ENCODE peak calls at places on chromosomes 7 and 10, in eight cellular contexts. M, X, H, A, U, P, F and J are unnamed samples.

GRCh38 chr10:85319150-85319549 is 990.8 kb downstream of the CCSER2 start:
- DNase-seq in M (no peak), X (no peak), H (peak), A (no peak), U (no peak), P (no peak), F (no peak), J (no peak)

GRCh38 chr7:48411619-48412018 is 240.4 kb downstream of the ABCA13 start:
- DNase-seq in M (no peak), X (no peak), H (no peak), A (no peak), U (no peak), P (no peak), F (no peak), J (no peak)

GRCh38 chr10:131901181-131901829 is 497 bp downstream of the PPP2R2D start:
- DNase-seq in M (peak), X (no peak), H (peak), A (no peak), U (peak), P (no peak), F (peak), J (no peak)

GRCh38 chr10:60487543-60487942 is 97.9 kb upstream of the ANK3 start:
- DNase-seq in M (no peak), X (no peak), H (no peak), A (no peak), U (no peak), P (no peak), F (no peak), J (no peak)

GRCh38 chr10:69383485-69384089 is 33.1 kb downstream of the TACR2 start:
- DNase-seq in M (peak), X (no peak), H (peak), A (peak), U (no peak), P (peak), F (no peak), J (no peak)

GRCh38 chr7:65971021-65971420 is 11.0 kb downstream of the GUSB start:
- DNase-seq in M (no peak), X (no peak), H (no peak), A (no peak), U (peak), P (no peak), F (no peak), J (no peak)

GRCh38 chr10:123569436-123570010 is 96.6 kb upstream of the GPR26 start:
- DNase-seq in M (no peak), X (no peak), H (no peak), A (no peak), U (no peak), P (no peak), F (no peak), J (no peak)

GRCh38 chr7:102424129-102424551 is 9.2 kb upstream of the ORAI2 start:
- DNase-seq in M (no peak), X (no peak), H (no peak), A (no peak), U (no peak), P (no peak), F (no peak), J (no peak)

GRCh38 chr10:75417522-75417927 is 13.9 kb upstream of the LRMDA start:
- DNase-seq in M (no peak), X (no peak), H (no peak), A (no peak), U (no peak), P (no peak), F (no peak), J (no peak)

GRCh38 chr10:75179657-75180177 is 30.9 kb upstream of the VDAC2 start:
- DNase-seq in M (no peak), X (no peak), H (peak), A (no peak), U (no peak), P (no peak), F (no peak), J (no peak)

GRCh38 chr7:159010951-159011820 is 133.5 kb downstream of the VIPR2 start:
- DNase-seq in M (no peak), X (no peak), H (no peak), A (no peak), U (no peak), P (no peak), F (no peak), J (no peak)

GRCh38 chr10:90849956-90850749 is 7.7 kb downstream of the HTR7 start:
- DNase-seq in M (peak), X (no peak), H (peak), A (peak), U (no peak), P (peak), F (no peak), J (no peak)

GRCh38 chr7:143360788-143361551 is 1.5 kb downstream of the FAM131B start:
- DNase-seq in M (no peak), X (no peak), H (no peak), A (no peak), U (no peak), P (no peak), F (no peak), J (no peak)

GRCh38 chr7:108000875-108001758 is 1.8 kb downstream of the LAMB1 start:
- DNase-seq in M (peak), X (no peak), H (peak), A (no peak), U (peak), P (no peak), F (no peak), J (no peak)

GRCh38 chr7:127146746-127147536 is 105.8 kb downstream of the GRM8 start:
- DNase-seq in M (no peak), X (no peak), H (no peak), A (no peak), U (no peak), P (no peak), F (no peak), J (no peak)

GRCh38 chr10:132260083-132260482 is 47.7 kb downstream of the STK32C start:
- DNase-seq in M (no peak), X (no peak), H (no peak), A (no peak), U (no peak), P (no peak), F (no peak), J (no peak)

DNA sequence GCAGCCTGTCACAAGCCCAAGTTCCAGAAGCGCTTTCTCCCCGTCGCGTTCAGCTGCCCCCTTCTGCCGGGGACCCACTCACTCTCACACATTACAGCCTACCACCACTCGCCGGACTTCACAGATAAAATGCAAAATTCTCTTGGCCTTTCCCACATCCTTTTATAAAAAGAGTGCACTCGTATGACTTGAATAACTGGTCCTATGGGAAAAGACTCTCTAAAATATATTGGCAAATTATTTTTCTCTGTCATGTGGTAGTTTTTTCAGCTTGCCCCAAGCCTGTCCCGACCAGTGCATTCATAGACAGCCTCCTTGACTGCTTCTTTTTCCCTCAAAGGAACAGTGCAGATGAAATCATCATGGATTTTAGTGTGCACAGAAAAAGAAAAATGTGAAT is 1.3 kb downstream of the INHBA start:
- DNase-seq in M (no peak), X (no peak), H (no peak), A (no peak), U (no peak), P (no peak), F (no peak), J (no peak)
- H3K4me3 ChIP-seq in M (peak), X (peak), H (peak), A (peak), U (peak), P (peak), F (no peak), J (no peak)

DNA sequence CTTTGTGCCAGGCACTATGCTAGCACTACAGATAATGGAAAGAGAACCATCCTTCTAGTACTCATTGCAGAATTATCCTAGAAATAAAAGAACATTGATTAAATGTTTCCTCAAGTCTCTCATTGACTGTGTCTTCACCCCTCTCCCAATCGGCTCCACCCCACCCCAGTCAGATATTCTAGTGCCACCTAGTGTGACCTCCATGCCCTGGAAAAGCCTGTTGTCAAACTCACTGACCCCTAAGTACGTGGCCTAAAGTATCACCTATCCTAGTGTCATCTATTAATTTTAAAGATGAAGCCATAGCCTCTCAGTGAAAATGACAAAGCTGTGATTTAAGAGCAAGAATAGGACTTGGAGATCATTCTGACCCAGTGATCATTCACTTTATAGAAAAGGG is 26.3 kb downstream of the LGI1 start:
- DNase-seq in M (no peak), X (no peak), H (no peak), A (no peak), U (no peak), P (no peak), F (no peak), J (no peak)
- TF ChIP-seq CTCF in M (no peak), X (no peak), H (no peak), A (no peak), U (no peak), P (no peak), F (no peak), J (no peak)

GRCh38 chr10:70980687-70981086 is 92.3 kb upstream of the PCBD1 start:
- DNase-seq in M (no peak), X (no peak), H (no peak), A (no peak), U (no peak), P (no peak), F (no peak), J (no peak)

GRCh38 chr10:70981936-70982335 is 93.6 kb upstream of the PCBD1 start:
- DNase-seq in M (no peak), X (no peak), H (no peak), A (no peak), U (no peak), P (no peak), F (no peak), J (no peak)

GRCh38 chr10:70981171-70981836 is 92.9 kb upstream of the PCBD1 start:
- DNase-seq in M (no peak), X (no peak), H (no peak), A (no peak), U (no peak), P (no peak), F (no peak), J (no peak)

GRCh38 chr10:70984986-70985719 is 96.8 kb upstream of the PCBD1 start:
- DNase-seq in M (no peak), X (no peak), H (no peak), A (no peak), U (no peak), P (no peak), F (no peak), J (no peak)

DNA sequence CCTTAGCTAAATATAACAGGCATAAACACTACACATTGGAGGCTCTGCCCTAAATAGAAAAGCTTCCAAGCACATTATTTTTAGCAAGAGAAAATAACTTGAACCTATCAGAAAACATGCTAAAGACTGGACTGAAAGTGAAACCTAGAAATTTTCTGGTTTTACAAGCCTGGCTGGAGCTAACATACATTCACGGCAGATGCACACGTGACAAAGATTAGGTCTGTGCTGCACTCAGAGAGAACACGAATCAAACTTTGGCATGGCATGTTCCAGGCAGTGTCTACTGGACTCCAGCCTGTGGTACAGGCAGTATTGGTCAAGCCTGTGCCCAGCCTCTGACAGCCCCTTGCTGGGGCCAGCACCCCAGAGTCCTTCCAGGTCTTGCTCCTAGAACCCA is 94.1 kb upstream of the PCBD1 start:
- DNase-seq in M (no peak), X (no peak), H (no peak), A (peak), U (no peak), P (no peak), F (no peak), J (no peak)
- H3K4me3 ChIP-seq in M (no peak), X (no peak), H (no peak), A (no peak), U (no peak), P (no peak), F (no peak), J (no peak)

GRCh38 chr7:43942997-43943701 is 16.9 kb downstream of the UBE2D4 start:
- DNase-seq in M (no peak), X (no peak), H (no peak), A (no peak), U (peak), P (no peak), F (no peak), J (no peak)
- TF ChIP-seq CTCF in M (no peak), X (no peak), H (peak), A (no peak), U (no peak), P (peak), F (no peak), J (peak)

DNA sequence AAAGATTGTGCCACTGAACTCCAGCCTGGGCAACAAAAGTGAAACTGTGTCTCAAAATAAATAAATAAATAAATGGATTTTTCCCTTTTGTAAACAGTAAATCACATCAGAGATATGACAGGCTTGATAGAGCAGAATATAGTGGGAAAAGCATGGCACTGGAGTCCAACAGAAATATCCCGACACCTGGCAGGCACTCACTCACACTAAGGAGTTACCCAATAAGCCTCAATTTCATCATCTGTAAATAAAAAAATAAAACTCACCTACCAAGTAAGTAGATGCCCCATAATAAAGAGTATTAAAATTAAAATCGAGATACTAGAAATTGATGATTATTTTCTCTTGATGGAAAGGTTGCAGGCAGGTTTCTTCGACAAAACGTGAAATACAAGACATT is 1.7 kb downstream of the ATE1 start:
- DNase-seq in M (no peak), X (no peak), H (no peak), A (no peak), U (no peak), P (no peak), F (no peak), J (no peak)
- H3K4me3 ChIP-seq in M (no peak), X (peak), H (no peak), A (peak), U (peak), P (no peak), F (no peak), J (peak)